ENCODE peak calls at places on chromosome 10, in six cellular contexts. One of them, this sample, is unnamed.

GRCh38 chr10:69362471-69362954 is 54.2 kb downstream of the TACR2 start:
- DNase-seq in AG09309: no peak
- DNase-seq in cardiac fibroblast: peak
- DNase-seq in stimulated activated CD8-positive, alpha-beta memory T cell treated with anti-CD3 and anti-CD28 coated beads, Interleukin-7, amount 100 ng/mL, for 4 hours: no peak
- DNase-seq in C1 segment of cervical spinal cord: no peak
- DNase-seq in OCI-M1: no peak
- DNase-seq in this sample: peak

GRCh38 chr10:71766717-71767419 is 6.5 kb downstream of the VSIR start:
- DNase-seq in AG09309: peak
- DNase-seq in C1 segment of cervical spinal cord: no peak
- DNase-seq in stimulated activated CD8-positive, alpha-beta memory T cell treated with anti-CD3 and anti-CD28 coated beads, Interleukin-7, amount 100 ng/mL, for 4 hours: peak
- DNase-seq in cardiac fibroblast: peak
- DNase-seq in OCI-M1: no peak
- DNase-seq in this sample: peak

GRCh38 chr10:126501828-126502227 is 113.6 kb upstream of the ADAM12 start:
- DNase-seq in AG09309: no peak
- DNase-seq in cardiac fibroblast: no peak
- DNase-seq in C1 segment of cervical spinal cord: no peak
- DNase-seq in OCI-M1: no peak
- DNase-seq in stimulated activated CD8-positive, alpha-beta memory T cell treated with anti-CD3 and anti-CD28 coated beads, Interleukin-7, amount 100 ng/mL, for 4 hours: no peak
- DNase-seq in this sample: no peak

GRCh38 chr10:74118794-74119193 is 31.8 kb downstream of the AP3M1 start:
- DNase-seq in AG09309: no peak
- DNase-seq in OCI-M1: no peak
- DNase-seq in stimulated activated CD8-positive, alpha-beta memory T cell treated with anti-CD3 and anti-CD28 coated beads, Interleukin-7, amount 100 ng/mL, for 4 hours: no peak
- DNase-seq in cardiac fibroblast: peak
- DNase-seq in C1 segment of cervical spinal cord: no peak
- DNase-seq in this sample: no peak

GRCh38 chr10:102610499-102610898 is 33.8 kb upstream of the TRIM8 start:
- DNase-seq in cardiac fibroblast: peak
- DNase-seq in AG09309: no peak
- DNase-seq in stimulated activated CD8-positive, alpha-beta memory T cell treated with anti-CD3 and anti-CD28 coated beads, Interleukin-7, amount 100 ng/mL, for 4 hours: no peak
- DNase-seq in C1 segment of cervical spinal cord: no peak
- DNase-seq in OCI-M1: no peak
- DNase-seq in this sample: no peak

GRCh38 chr10:35058134-35058533 is 32.0 kb downstream of the CUL2 start:
- DNase-seq in C1 segment of cervical spinal cord: no peak
- DNase-seq in stimulated activated CD8-positive, alpha-beta memory T cell treated with anti-CD3 and anti-CD28 coated beads, Interleukin-7, amount 100 ng/mL, for 4 hours: no peak
- DNase-seq in cardiac fibroblast: peak
- DNase-seq in OCI-M1: no peak
- DNase-seq in AG09309: peak
- DNase-seq in this sample: peak

GRCh38 chr10:131982185-131982756 is 548 bp upstream of the BNIP3 start:
- DNase-seq in cardiac fibroblast: no peak
- DNase-seq in C1 segment of cervical spinal cord: no peak
- DNase-seq in stimulated activated CD8-positive, alpha-beta memory T cell treated with anti-CD3 and anti-CD28 coated beads, Interleukin-7, amount 100 ng/mL, for 4 hours: no peak
- DNase-seq in OCI-M1: no peak
- DNase-seq in AG09309: no peak
- DNase-seq in this sample: no peak

GRCh38 chr10:80356563-80356999 is at the start of the genes DYDC1 and DYDC2:
- DNase-seq in AG09309: no peak
- DNase-seq in C1 segment of cervical spinal cord: no peak
- DNase-seq in cardiac fibroblast: no peak
- DNase-seq in stimulated activated CD8-positive, alpha-beta memory T cell treated with anti-CD3 and anti-CD28 coated beads, Interleukin-7, amount 100 ng/mL, for 4 hours: peak
- DNase-seq in OCI-M1: no peak
- DNase-seq in this sample: no peak

GRCh38 chr10:31599626-31600504 is 280.8 kb downstream of the ZEB1 start:
- DNase-seq in C1 segment of cervical spinal cord: no peak
- DNase-seq in AG09309: no peak
- DNase-seq in stimulated activated CD8-positive, alpha-beta memory T cell treated with anti-CD3 and anti-CD28 coated beads, Interleukin-7, amount 100 ng/mL, for 4 hours: no peak
- DNase-seq in cardiac fibroblast: no peak
- DNase-seq in OCI-M1: peak
- DNase-seq in this sample: no peak

GRCh38 chr10:57663401-57663800 is 604.3 kb downstream of the IPMK start:
- DNase-seq in C1 segment of cervical spinal cord: no peak
- DNase-seq in AG09309: no peak
- DNase-seq in stimulated activated CD8-positive, alpha-beta memory T cell treated with anti-CD3 and anti-CD28 coated beads, Interleukin-7, amount 100 ng/mL, for 4 hours: no peak
- DNase-seq in cardiac fibroblast: no peak
- DNase-seq in OCI-M1: no peak
- DNase-seq in this sample: no peak

This sample was measured in fibroblast of gingiva.